ENCODE peak calls at places on chromosome 4, in nine cellular contexts. K is WERI-Rb-1, M is fibroblast of lung, H is astrocyte of the spinal cord, L is dorsolateral prefrontal cortex, Z is progenitor cell of endocrine pancreas, F is RWPE1, G is AG09309, V is left lung. I is an unnamed sample.

GRCh38 chr4:98864560-98864959 is 64.4 kb downstream of the EIF4E start:
- DNase-seq in G (no peak), K (no peak), V (no peak), F (no peak), Z (no peak), M (no peak), H (no peak), L (no peak), I (peak; percentile 39)

GRCh38 chr4:120228086-120228485 is 161.4 kb upstream of the MAD2L1 start:
- DNase-seq in L (no peak), F (no peak), G (no peak), K (no peak), M (peak; percentile 60), H (no peak), Z (no peak), V (no peak), I (no peak)

GRCh38 chr4:76589402-76589801 is 154.4 kb downstream of the SHROOM3 start:
- DNase-seq in V (no peak), Z (no peak), K (no peak), L (no peak), F (peak; percentile 17), M (peak; percentile 69), H (peak; percentile 69), G (peak; percentile 72), I (no peak)

GRCh38 chr4:66606215-66606614 is 935.9 kb upstream of the EPHA5 start:
- DNase-seq in Z (no peak), G (no peak), F (no peak), L (no peak), M (no peak), K (no peak), V (no peak), H (no peak), I (no peak)

GRCh38 chr4:17398035-17398434 is 113.9 kb downstream of the QDPR start:
- DNase-seq in V (no peak), K (no peak), H (no peak), L (no peak), G (no peak), F (no peak), Z (no peak), M (no peak), I (no peak)

GRCh38 chr4:38583102-38583501 is 80.9 kb upstream of the KLF3 start:
- DNase-seq in K (peak; percentile 78), L (no peak), G (no peak), H (peak; percentile 54), F (no peak), Z (no peak), V (no peak), M (no peak), I (peak; percentile 46)

GRCh38 chr4:105462042-105462421 is 11.8 kb downstream of the PPA2 start:
- DNase-seq in H (no peak), V (no peak), K (no peak), G (no peak), F (no peak), L (no peak), M (no peak), Z (no peak), I (no peak)

GRCh38 chr4:90837241-90837640 is 710.0 kb downstream of the CCSER1 start:
- DNase-seq in Z (no peak), G (no peak), F (no peak), V (no peak), L (no peak), K (no peak), M (no peak), H (no peak), I (no peak)

GRCh38 chr4:48343035-48343434 is 1.7 kb downstream of the SLAIN2 start:
- DNase-seq in Z (no peak), H (no peak), V (no peak), L (no peak), M (peak; percentile 20), G (no peak), K (no peak), F (no peak), I (peak; percentile 9)

GRCh38 chr4:42309571-42310260 is 87.6 kb upstream of the SHISA3 start:
- DNase-seq in H (no peak), Z (no peak), M (peak; percentile 54), L (no peak), F (no peak), K (no peak), V (no peak), G (no peak), I (no peak)

GRCh38 chr4:126123933-126124332 is 809.2 kb downstream of the FAT4 start:
- DNase-seq in G (no peak), Z (no peak), F (no peak), V (no peak), M (peak; percentile 47), L (no peak), K (no peak), H (peak; percentile 17), I (no peak)

GRCh38 chr4:10003666-10004065 is 17.6 kb downstream of the SLC2A9 start:
- DNase-seq in V (no peak), G (no peak), K (no peak), H (no peak), F (no peak), Z (no peak), L (no peak), M (no peak), I (peak; percentile 83)

DNA sequence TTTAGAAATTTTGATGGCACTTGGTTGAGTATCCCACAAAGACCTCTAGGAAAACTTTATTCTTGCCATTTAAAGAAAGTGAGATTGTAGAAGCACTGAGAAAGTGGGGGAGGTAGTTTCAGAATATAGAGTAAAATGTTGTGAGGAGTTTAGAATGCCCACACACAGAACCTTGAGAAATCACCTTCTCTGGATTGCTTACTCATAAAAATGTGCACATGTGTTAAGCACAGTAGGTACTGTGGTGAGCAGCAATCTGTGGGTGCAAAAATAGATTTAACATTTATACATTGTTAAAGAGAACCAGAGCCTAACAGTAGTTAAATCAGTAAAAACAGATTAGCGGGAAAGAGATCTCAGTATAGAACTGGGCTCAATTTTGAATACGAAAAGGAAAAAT is 201.2 kb upstream of the NWD2 start:
- DNase-seq in M (no peak), K (no peak), F (no peak), L (no peak), G (no peak), V (no peak), Z (no peak), H (no peak), I (no peak)
- TF ChIP-seq CTCF in M (no peak), K (no peak), F (no peak), L (no peak), G (no peak), V (no peak), Z (no peak), H (no peak), I (no peak)

DNA sequence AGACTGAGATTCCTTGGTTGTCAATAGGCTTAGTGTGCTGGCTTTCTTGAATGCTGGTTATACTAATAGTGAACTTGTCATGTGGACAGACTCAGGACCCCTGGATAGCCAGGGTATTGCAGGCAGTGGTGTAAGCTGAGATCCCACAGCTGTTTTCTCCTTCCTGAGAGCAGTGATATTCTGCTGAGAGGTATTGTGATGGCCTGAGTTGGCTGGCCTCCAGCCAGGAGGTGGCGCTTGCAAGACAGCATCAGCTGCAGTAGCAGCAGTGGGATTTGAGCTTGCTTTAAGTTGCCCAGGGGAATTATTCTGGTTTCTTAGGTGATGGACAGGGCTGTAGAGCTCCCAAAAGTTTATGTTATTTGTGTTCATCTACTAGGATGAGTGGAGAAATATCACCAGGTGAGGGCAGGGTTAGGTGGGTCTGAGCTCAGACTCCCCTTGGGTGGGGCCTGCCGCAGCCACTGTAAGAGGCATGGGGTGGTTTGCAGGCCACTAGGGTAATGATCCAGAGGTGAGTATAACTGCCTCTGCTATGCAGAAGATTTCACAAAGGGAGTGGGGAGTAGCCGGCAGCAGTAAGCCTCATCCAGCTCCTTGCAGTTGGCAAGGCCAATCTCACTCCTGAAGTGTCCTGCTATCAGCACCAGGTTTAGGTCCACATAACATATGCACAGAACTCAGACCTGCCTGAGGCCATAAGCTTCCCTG is 66.2 kb downstream of the IL15 start:
- DNase-seq in G (no peak), K (no peak), V (no peak), M (peak; percentile 66), H (peak; percentile 23), F (no peak), Z (no peak), L (no peak), I (peak; percentile 7)
- TF ChIP-seq CTCF in G (no peak), K (peak; percentile 41), V (no peak), M (no peak), H (no peak), F (no peak), Z (no peak), L (no peak), I (no peak)

DNA sequence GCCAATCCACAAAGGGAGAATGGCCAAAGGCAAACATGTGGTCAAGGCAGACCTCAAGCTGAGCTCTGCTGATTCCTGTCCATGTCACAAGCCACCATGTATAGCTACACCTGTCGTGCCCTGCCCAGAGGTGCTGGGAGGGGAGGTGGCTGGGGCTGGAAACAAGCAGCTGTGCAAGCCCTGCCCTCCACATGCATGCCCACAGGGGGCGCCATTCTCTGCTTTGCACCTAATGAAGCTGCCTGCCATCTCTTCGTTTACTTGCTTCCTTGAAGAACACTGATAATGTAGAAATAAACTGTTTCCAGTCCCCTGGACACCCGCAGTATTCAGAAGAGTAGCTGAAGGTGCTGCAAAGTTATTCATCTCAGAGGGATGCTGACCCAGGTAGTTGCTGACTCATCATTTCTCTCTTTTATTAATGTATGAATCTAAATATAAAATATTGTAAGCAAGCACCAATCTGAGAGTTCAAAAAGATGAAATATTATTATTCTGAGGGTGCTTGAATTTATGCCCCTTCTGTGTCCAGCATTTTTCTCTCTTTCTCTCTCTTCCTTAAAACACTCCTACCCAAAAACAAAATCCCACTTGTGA is 278.6 kb downstream of the ADGRA3 start:
- DNase-seq in L (no peak), F (no peak), M (peak; percentile 4), Z (peak; percentile 17), H (no peak), G (no peak), V (peak; percentile 50), K (peak; percentile 68), I (peak; percentile 74)
- TF ChIP-seq CTCF in L (peak; percentile 14), F (no peak), M (peak; percentile 40), Z (peak; percentile 65), H (peak; percentile 29), G (peak; percentile 42), V (no peak), K (peak; percentile 95), I (peak; percentile 62)

GRCh38 chr4:184280591-184281071 is 63.0 kb upstream of the ENPP6 start:
- DNase-seq in M (no peak), L (no peak), Z (no peak), G (no peak), K (no peak), H (no peak), F (no peak), V (no peak), I (peak; percentile 59)

GRCh38 chr4:184282895-184283654 is 65.4 kb upstream of the ENPP6 start:
- DNase-seq in F (no peak), K (no peak), L (no peak), M (peak; percentile 12), G (no peak), Z (no peak), H (no peak), V (no peak), I (peak; percentile 74)

GRCh38 chr4:184281231-184282139 is 63.8 kb upstream of the ENPP6 start:
- DNase-seq in V (no peak), G (no peak), K (no peak), F (no peak), L (no peak), M (no peak), H (no peak), Z (no peak), I (peak; percentile 59)

GRCh38 chr4:184283659-184284335 is 66.1 kb upstream of the ENPP6 start:
- DNase-seq in F (no peak), K (no peak), Z (no peak), V (no peak), H (no peak), M (no peak), G (no peak), L (peak; percentile 66), I (no peak)

GRCh38 chr4:184282251-184282713 is 64.6 kb upstream of the ENPP6 start:
- DNase-seq in H (no peak), V (no peak), M (no peak), K (no peak), G (no peak), L (no peak), Z (no peak), F (peak; percentile 86), I (peak; percentile 90)
- TF ChIP-seq CTCF in H (no peak), V (no peak), M (no peak), K (no peak), G (no peak), L (no peak), Z (peak; percentile 42), F (peak; percentile 74), I (peak; percentile 58)

I was measured in activated CD8-positive, alpha-beta T cell treated with anti-CD3 and anti-CD28 coated beads for 36 hours.